ENCODE peak calls at places on chromosomes 4 and X, in four cellular contexts. T is Right ventricle myocardium superior, Z is T-helper 2 cell, F is HFFc6. S is an unnamed sample.
A peak's percentile ranks its signal among the peaks of the same experiment; 100 is the strongest.

GRCh38 chrX:134375691-134376090 is 84.3 kb upstream of the HPRT1 start:
- DNase-seq in T (no peak), Z (no peak), F (no peak), S (no peak)

GRCh38 chr4:166903408-166903807 is 330.9 kb downstream of the SPOCK3 start:
- DNase-seq in T (no peak), Z (no peak), F (no peak), S (no peak)

GRCh38 chr4:126778348-126778747 is 854.4 kb upstream of the INTU start:
- DNase-seq in T (no peak), Z (no peak), F (peak; percentile 71), S (no peak)

GRCh38 chr4:16516796-16517413 is 290.6 kb upstream of the TAPT1 start:
- DNase-seq in T (no peak), Z (no peak), F (peak; percentile 80), S (no peak)

GRCh38 chr4:158904815-158905214 is 136.0 kb downstream of the FNIP2 start:
- DNase-seq in T (no peak), Z (no peak), F (no peak), S (no peak)

GRCh38 chr4:116385583-116385982 is 699.8 kb downstream of the TRAM1L1 start:
- DNase-seq in T (no peak), Z (no peak), F (no peak), S (no peak)

GRCh38 chrX:68420559-68420958 is 12.7 kb downstream of the OPHN1 start:
- DNase-seq in T (no peak), Z (no peak), F (no peak), S (no peak)

GRCh38 chr4:142883433-142883832 is 37.3 kb upstream of the INPP4B start:
- DNase-seq in T (no peak), Z (no peak), F (no peak), S (no peak)

GRCh38 chr4:52372747-52373146 is 286.4 kb downstream of the USP46 start:
- DNase-seq in T (no peak), Z (no peak), F (no peak), S (no peak)

GRCh38 chr4:41079871-41080565 is 134.3 kb downstream of the APBB2 start:
- DNase-seq in T (no peak), Z (no peak), F (no peak), S (no peak)

GRCh38 chrX:134551365-134552095 is 91.6 kb downstream of the HPRT1 start:
- DNase-seq in T (no peak), Z (no peak), F (peak; percentile 37), S (no peak)

GRCh38 chr4:5953003-5953951 is 60.4 kb upstream of the CRMP1 start:
- DNase-seq in T (no peak), Z (no peak), F (no peak), S (no peak)

GRCh38 chr4:152708806-152709205 is 29.0 kb upstream of the TMEM154 start:
- DNase-seq in T (no peak), Z (no peak), F (no peak), S (no peak)

GRCh38 chr4:151256134-151256533 is 20.8 kb upstream of the PRSS48 start:
- DNase-seq in T (no peak), Z (no peak), F (no peak), S (no peak)

GRCh38 chrX:39769748-39770147 is 328.0 kb downstream of the BCOR start:
- DNase-seq in T (no peak), Z (no peak), F (no peak), S (no peak)

GRCh38 chr4:7110546-7110945 is 42.7 kb upstream of the GRPEL1 start:
- DNase-seq in T (no peak), Z (no peak), F (no peak), S (peak; percentile 32)

GRCh38 chr4:153529646-153530045 is 63.5 kb downstream of the TMEM131L start:
- DNase-seq in T (no peak), Z (no peak), F (no peak), S (no peak)

GRCh38 chrX:123833387-123833786 is 26.5 kb upstream of the XIAP start:
- DNase-seq in T (no peak), Z (peak; percentile 27), F (peak; percentile 19), S (no peak)

GRCh38 chrX:14030248-14030592 is 528 bp upstream of the GEMIN8 start:
- DNase-seq in T (no peak), Z (no peak), F (peak; percentile 18), S (no peak)

GRCh38 chr4:25621027-25621930 is 34.4 kb upstream of the SLC34A2 start:
- DNase-seq in T (no peak), Z (no peak), F (no peak), S (no peak)

GRCh38 chr4:98720871-98721480 is 62.6 kb upstream of the TSPAN5 start:
- DNase-seq in T (no peak), Z (no peak), F (peak; percentile 60), S (no peak)

GRCh38 chrX:24396236-24396929 is 35.9 kb downstream of the SUPT20HL1 start:
- DNase-seq in T (no peak), Z (no peak), F (no peak), S (no peak)

GRCh38 chr4:120874792-120875774 is 47.4 kb downstream of the PRDM5 start:
- DNase-seq in T (no peak), Z (no peak), F (no peak), S (no peak)

GRCh38 chr4:129641179-129641578 is 545.2 kb downstream of the C4orf33 start:
- DNase-seq in T (peak; percentile 36), Z (peak; percentile 4), F (peak; percentile 26), S (peak; percentile 67)

GRCh38 chr4:47914219-47914925 is at the start of gene NFXL1:
- DNase-seq in T (peak; percentile 99), Z (peak; percentile 93), F (peak; percentile 96), S (peak; percentile 99)

GRCh38 chrX:37302569-37302968 is 46.6 kb upstream of the PRRG1 start:
- DNase-seq in T (no peak), Z (no peak), F (peak; percentile 0), S (no peak)

GRCh38 chr4:34046580-34046979 is 2197.7 kb downstream of the ARAP2 start:
- DNase-seq in T (no peak), Z (no peak), F (peak; percentile 78), S (no peak)

GRCh38 chr4:22070256-22070655 is 121.7 kb upstream of the KCNIP4 start:
- DNase-seq in T (no peak), Z (no peak), F (no peak), S (no peak)

GRCh38 chr4:105587851-105588250 is 35.4 kb downstream of the ARHGEF38 start:
- DNase-seq in T (no peak), Z (no peak), F (no peak), S (no peak)

GRCh38 chrX:54807524-54808108 is at the start of gene MAGED2:
- DNase-seq in T (no peak), Z (peak; percentile 34), F (no peak), S (no peak)

GRCh38 chr4:180913750-180914149 is 1329.5 kb upstream of the TENM3 start:
- DNase-seq in T (no peak), Z (no peak), F (no peak), S (no peak)

S was measured in posterior vena cava.